ENCODE peak calls at places on chromosomes 2 and 18, in seven cellular contexts. One of them, this sample, is unnamed.

GRCh38 chr2:147588191-147588590 is 256.6 kb upstream of the ACVR2A start:
- DNase-seq in T-helper 2 cell: no peak
- DNase-seq in NCI-H1694 treated with DMSO at 0.1 percent for 48 hours: no peak
- DNase-seq in SK-MEL-5: no peak
- DNase-seq in dorsolateral prefrontal cortex: no peak
- DNase-seq in activated CD4-positive, alpha-beta T cell treated with anti-CD3 and anti-CD28 coated beads, Interleukin-2, amount 50 U/mL, for 24 hours: no peak
- DNase-seq in glomerular endothelial cell: no peak
- DNase-seq in this sample: no peak

GRCh38 chr18:7830468-7830867 is 263.4 kb downstream of the PTPRM start:
- DNase-seq in activated CD4-positive, alpha-beta T cell treated with anti-CD3 and anti-CD28 coated beads, Interleukin-2, amount 50 U/mL, for 24 hours: no peak
- DNase-seq in SK-MEL-5: peak
- DNase-seq in T-helper 2 cell: no peak
- DNase-seq in glomerular endothelial cell: no peak
- DNase-seq in dorsolateral prefrontal cortex: no peak
- DNase-seq in NCI-H1694 treated with DMSO at 0.1 percent for 48 hours: no peak
- DNase-seq in this sample: no peak

GRCh38 chr2:171124512-171124911 is 36.2 kb downstream of the TLK1 start:
- DNase-seq in SK-MEL-5: no peak
- DNase-seq in NCI-H1694 treated with DMSO at 0.1 percent for 48 hours: no peak
- DNase-seq in T-helper 2 cell: no peak
- DNase-seq in activated CD4-positive, alpha-beta T cell treated with anti-CD3 and anti-CD28 coated beads, Interleukin-2, amount 50 U/mL, for 24 hours: no peak
- DNase-seq in dorsolateral prefrontal cortex: no peak
- DNase-seq in glomerular endothelial cell: no peak
- DNase-seq in this sample: no peak

GRCh38 chr2:172813314-172813888 is 77.8 kb downstream of the RAPGEF4 start:
- DNase-seq in activated CD4-positive, alpha-beta T cell treated with anti-CD3 and anti-CD28 coated beads, Interleukin-2, amount 50 U/mL, for 24 hours: no peak
- DNase-seq in SK-MEL-5: peak
- DNase-seq in T-helper 2 cell: no peak
- DNase-seq in NCI-H1694 treated with DMSO at 0.1 percent for 48 hours: peak
- DNase-seq in glomerular endothelial cell: no peak
- DNase-seq in dorsolateral prefrontal cortex: no peak
- DNase-seq in this sample: no peak

GRCh38 chr18:12656671-12657047 is 1.2 kb downstream of the SPIRE1 start:
- DNase-seq in NCI-H1694 treated with DMSO at 0.1 percent for 48 hours: no peak
- DNase-seq in SK-MEL-5: no peak
- DNase-seq in glomerular endothelial cell: no peak
- DNase-seq in activated CD4-positive, alpha-beta T cell treated with anti-CD3 and anti-CD28 coated beads, Interleukin-2, amount 50 U/mL, for 24 hours: no peak
- DNase-seq in T-helper 2 cell: no peak
- DNase-seq in dorsolateral prefrontal cortex: no peak
- DNase-seq in this sample: no peak

GRCh38 chr18:45652703-45653490 is 37.6 kb downstream of the SLC14A2 start:
- DNase-seq in SK-MEL-5: no peak
- DNase-seq in activated CD4-positive, alpha-beta T cell treated with anti-CD3 and anti-CD28 coated beads, Interleukin-2, amount 50 U/mL, for 24 hours: no peak
- DNase-seq in T-helper 2 cell: no peak
- DNase-seq in NCI-H1694 treated with DMSO at 0.1 percent for 48 hours: no peak
- DNase-seq in glomerular endothelial cell: no peak
- DNase-seq in dorsolateral prefrontal cortex: no peak
- DNase-seq in this sample: no peak

GRCh38 chr2:112790305-112790704 is 6.0 kb upstream of the IL1A start:
- DNase-seq in SK-MEL-5: no peak
- DNase-seq in activated CD4-positive, alpha-beta T cell treated with anti-CD3 and anti-CD28 coated beads, Interleukin-2, amount 50 U/mL, for 24 hours: no peak
- DNase-seq in dorsolateral prefrontal cortex: no peak
- DNase-seq in T-helper 2 cell: no peak
- DNase-seq in glomerular endothelial cell: no peak
- DNase-seq in NCI-H1694 treated with DMSO at 0.1 percent for 48 hours: no peak
- DNase-seq in this sample: no peak

GRCh38 chr18:79962311-79962710 is 2.1 kb upstream of the HSBP1L1 start:
- DNase-seq in SK-MEL-5: no peak
- DNase-seq in dorsolateral prefrontal cortex: peak
- DNase-seq in NCI-H1694 treated with DMSO at 0.1 percent for 48 hours: no peak
- DNase-seq in T-helper 2 cell: no peak
- DNase-seq in glomerular endothelial cell: no peak
- DNase-seq in activated CD4-positive, alpha-beta T cell treated with anti-CD3 and anti-CD28 coated beads, Interleukin-2, amount 50 U/mL, for 24 hours: no peak
- DNase-seq in this sample: no peak

GRCh38 chr18:31667185-31667584 is 17.2 kb downstream of the B4GALT6 start:
- DNase-seq in activated CD4-positive, alpha-beta T cell treated with anti-CD3 and anti-CD28 coated beads, Interleukin-2, amount 50 U/mL, for 24 hours: no peak
- DNase-seq in dorsolateral prefrontal cortex: no peak
- DNase-seq in T-helper 2 cell: no peak
- DNase-seq in glomerular endothelial cell: no peak
- DNase-seq in NCI-H1694 treated with DMSO at 0.1 percent for 48 hours: no peak
- DNase-seq in SK-MEL-5: no peak
- DNase-seq in this sample: no peak

GRCh38 chr2:228699400-228699799 is 517.9 kb upstream of the SPHKAP start:
- DNase-seq in glomerular endothelial cell: no peak
- DNase-seq in SK-MEL-5: peak
- DNase-seq in dorsolateral prefrontal cortex: no peak
- DNase-seq in NCI-H1694 treated with DMSO at 0.1 percent for 48 hours: no peak
- DNase-seq in activated CD4-positive, alpha-beta T cell treated with anti-CD3 and anti-CD28 coated beads, Interleukin-2, amount 50 U/mL, for 24 hours: no peak
- DNase-seq in T-helper 2 cell: no peak
- DNase-seq in this sample: no peak

GRCh38 chr2:240351088-240351741 is 84.2 kb upstream of the GPC1 start:
- DNase-seq in dorsolateral prefrontal cortex: no peak
- DNase-seq in SK-MEL-5: no peak
- DNase-seq in glomerular endothelial cell: no peak
- DNase-seq in activated CD4-positive, alpha-beta T cell treated with anti-CD3 and anti-CD28 coated beads, Interleukin-2, amount 50 U/mL, for 24 hours: no peak
- DNase-seq in T-helper 2 cell: no peak
- DNase-seq in NCI-H1694 treated with DMSO at 0.1 percent for 48 hours: no peak
- DNase-seq in this sample: peak

GRCh38 chr2:60318544-60318943 is 234.9 kb downstream of the BCL11A start:
- DNase-seq in activated CD4-positive, alpha-beta T cell treated with anti-CD3 and anti-CD28 coated beads, Interleukin-2, amount 50 U/mL, for 24 hours: no peak
- DNase-seq in dorsolateral prefrontal cortex: no peak
- DNase-seq in NCI-H1694 treated with DMSO at 0.1 percent for 48 hours: no peak
- DNase-seq in glomerular endothelial cell: no peak
- DNase-seq in SK-MEL-5: peak
- DNase-seq in T-helper 2 cell: no peak
- DNase-seq in this sample: peak

GRCh38 chr2:52416340-52416739 is 1351.3 kb upstream of the CHAC2 start:
- DNase-seq in dorsolateral prefrontal cortex: no peak
- DNase-seq in glomerular endothelial cell: no peak
- DNase-seq in activated CD4-positive, alpha-beta T cell treated with anti-CD3 and anti-CD28 coated beads, Interleukin-2, amount 50 U/mL, for 24 hours: no peak
- DNase-seq in T-helper 2 cell: no peak
- DNase-seq in NCI-H1694 treated with DMSO at 0.1 percent for 48 hours: no peak
- DNase-seq in SK-MEL-5: peak
- DNase-seq in this sample: no peak

GRCh38 chr2:221314786-221315185 is 257.3 kb downstream of the EPHA4 start:
- DNase-seq in activated CD4-positive, alpha-beta T cell treated with anti-CD3 and anti-CD28 coated beads, Interleukin-2, amount 50 U/mL, for 24 hours: no peak
- DNase-seq in NCI-H1694 treated with DMSO at 0.1 percent for 48 hours: no peak
- DNase-seq in glomerular endothelial cell: no peak
- DNase-seq in dorsolateral prefrontal cortex: no peak
- DNase-seq in T-helper 2 cell: no peak
- DNase-seq in SK-MEL-5: peak
- DNase-seq in this sample: no peak

GRCh38 chr18:49609416-49610284 is 47.8 kb downstream of the LIPG start:
- DNase-seq in T-helper 2 cell: no peak
- DNase-seq in NCI-H1694 treated with DMSO at 0.1 percent for 48 hours: no peak
- DNase-seq in dorsolateral prefrontal cortex: no peak
- DNase-seq in SK-MEL-5: no peak
- DNase-seq in glomerular endothelial cell: no peak
- DNase-seq in activated CD4-positive, alpha-beta T cell treated with anti-CD3 and anti-CD28 coated beads, Interleukin-2, amount 50 U/mL, for 24 hours: no peak
- DNase-seq in this sample: no peak

GRCh38 chr2:164766217-164766616 is 75.4 kb downstream of the COBLL1 start:
- DNase-seq in activated CD4-positive, alpha-beta T cell treated with anti-CD3 and anti-CD28 coated beads, Interleukin-2, amount 50 U/mL, for 24 hours: no peak
- DNase-seq in glomerular endothelial cell: no peak
- DNase-seq in NCI-H1694 treated with DMSO at 0.1 percent for 48 hours: no peak
- DNase-seq in SK-MEL-5: no peak
- DNase-seq in T-helper 2 cell: no peak
- DNase-seq in dorsolateral prefrontal cortex: no peak
- DNase-seq in this sample: no peak

GRCh38 chr2:88838165-88838635 is 146.7 kb downstream of the RPIA start:
- DNase-seq in glomerular endothelial cell: no peak
- DNase-seq in dorsolateral prefrontal cortex: no peak
- DNase-seq in SK-MEL-5: no peak
- DNase-seq in T-helper 2 cell: no peak
- DNase-seq in NCI-H1694 treated with DMSO at 0.1 percent for 48 hours: no peak
- DNase-seq in activated CD4-positive, alpha-beta T cell treated with anti-CD3 and anti-CD28 coated beads, Interleukin-2, amount 50 U/mL, for 24 hours: no peak
- DNase-seq in this sample: no peak

GRCh38 chr2:71212336-71212735 is 14.6 kb downstream of the PAIP2B start:
- DNase-seq in NCI-H1694 treated with DMSO at 0.1 percent for 48 hours: no peak
- DNase-seq in T-helper 2 cell: no peak
- DNase-seq in glomerular endothelial cell: no peak
- DNase-seq in activated CD4-positive, alpha-beta T cell treated with anti-CD3 and anti-CD28 coated beads, Interleukin-2, amount 50 U/mL, for 24 hours: no peak
- DNase-seq in SK-MEL-5: no peak
- DNase-seq in dorsolateral prefrontal cortex: no peak
- DNase-seq in this sample: no peak

This sample was measured in posterior cingulate gyrus.